ENCODE peak calls at places on chromosomes 7 and 10, in ten cellular contexts. W, U, E, H, M, G, A, T, K and D are unnamed samples.

GRCh38 chr7:69078997-69079769 is 519.1 kb upstream of the AUTS2 start:
- DNase-seq in W (no peak), U (no peak), E (no peak), H (no peak), M (no peak), G (no peak), A (no peak), T (no peak), K (no peak), D (peak)

GRCh38 chr7:152076324-152076821 is 50.9 kb downstream of the GALNT11 start:
- DNase-seq in W (no peak), U (no peak), E (peak), H (no peak), M (peak), G (no peak), A (peak), T (peak), K (no peak), D (peak)

GRCh38 chr10:112792487-112793196 is 157.4 kb upstream of the TCF7L2 start:
- DNase-seq in W (no peak), U (peak), E (no peak), H (peak), M (no peak), G (no peak), A (no peak), T (peak), K (peak), D (peak)

GRCh38 chr7:95427123-95427522 is 7.7 kb downstream of the PON2 start:
- DNase-seq in W (no peak), U (no peak), E (no peak), H (no peak), M (no peak), G (no peak), A (no peak), T (no peak), K (no peak), D (no peak)

GRCh38 chr10:123772645-123773508 is 106.7 kb downstream of the GPR26 start:
- DNase-seq in W (no peak), U (no peak), E (peak), H (no peak), M (no peak), G (no peak), A (no peak), T (no peak), K (no peak), D (no peak)

GRCh38 chr10:37865957-37866671 is 8.7 kb upstream of the ZNF248 start:
- DNase-seq in W (no peak), U (no peak), E (no peak), H (no peak), M (no peak), G (no peak), A (no peak), T (no peak), K (no peak), D (peak)

GRCh38 chr10:88707429-88708110 is 1.5 kb downstream of the LIPK start:
- DNase-seq in W (no peak), U (no peak), E (peak), H (peak), M (peak), G (no peak), A (no peak), T (peak), K (no peak), D (no peak)

GRCh38 chr10:33065111-33065510 is 107.1 kb upstream of the ITGB1 start:
- DNase-seq in W (no peak), U (no peak), E (no peak), H (no peak), M (no peak), G (no peak), A (no peak), T (no peak), K (no peak), D (no peak)

GRCh38 chr7:112202819-112203218 is 3.4 kb downstream of the DOCK4 start:
- DNase-seq in W (no peak), U (no peak), E (no peak), H (no peak), M (no peak), G (peak), A (peak), T (no peak), K (no peak), D (no peak)

GRCh38 chr7:69889338-69890080 is 291.2 kb downstream of the AUTS2 start:
- DNase-seq in W (no peak), U (no peak), E (no peak), H (no peak), M (no peak), G (no peak), A (no peak), T (peak), K (no peak), D (no peak)

GRCh38 chr10:3858051-3858845 is 73.2 kb upstream of the KLF6 start:
- DNase-seq in W (no peak), U (no peak), E (no peak), H (no peak), M (no peak), G (no peak), A (no peak), T (no peak), K (no peak), D (no peak)

GRCh38 chr7:75979361-75980125 is 14.9 kb downstream of the TMEM120A start:
- DNase-seq in W (no peak), U (no peak), E (no peak), H (no peak), M (no peak), G (no peak), A (no peak), T (no peak), K (no peak), D (no peak)

GRCh38 chr10:9209105-9209798 is 1154.8 kb downstream of the GATA3 start:
- DNase-seq in W (peak), U (no peak), E (peak), H (no peak), M (no peak), G (peak), A (no peak), T (peak), K (peak), D (no peak)

GRCh38 chr10:75197906-75198305 is 12.7 kb upstream of the VDAC2 start:
- DNase-seq in W (no peak), U (no peak), E (no peak), H (no peak), M (no peak), G (no peak), A (no peak), T (no peak), K (no peak), D (no peak)

GRCh38 chr7:24793982-24794648 is 36.9 kb upstream of the GSDME start:
- DNase-seq in W (no peak), U (no peak), E (no peak), H (no peak), M (no peak), G (no peak), A (no peak), T (no peak), K (no peak), D (no peak)

GRCh38 chr10:96524745-96525144 is 11.0 kb upstream of the TLL2 start:
- DNase-seq in W (no peak), U (no peak), E (no peak), H (no peak), M (no peak), G (no peak), A (no peak), T (peak), K (no peak), D (no peak)

GRCh38 chr10:98269435-98269912 is 1.5 kb upstream of the LOXL4 start:
- DNase-seq in W (no peak), U (peak), E (no peak), H (peak), M (peak), G (no peak), A (peak), T (no peak), K (peak), D (peak)

GRCh38 chr10:79386637-79387465 is 39.6 kb downstream of the PPIF start:
- DNase-seq in W (no peak), U (peak), E (no peak), H (no peak), M (no peak), G (no peak), A (no peak), T (no peak), K (peak), D (no peak)

GRCh38 chr7:18570890-18571478 is 75.4 kb downstream of the HDAC9 start:
- DNase-seq in W (no peak), U (no peak), E (no peak), H (no peak), M (no peak), G (peak), A (peak), T (peak), K (no peak), D (peak)

GRCh38 chr7:29924684-29925083 is 64.9 kb downstream of the SCRN1 start:
- DNase-seq in W (no peak), U (peak), E (no peak), H (no peak), M (no peak), G (no peak), A (no peak), T (no peak), K (no peak), D (no peak)

GRCh38 chr7:14021069-14021468 is 31.6 kb upstream of the ETV1 start:
- DNase-seq in W (no peak), U (no peak), E (no peak), H (no peak), M (peak), G (no peak), A (no peak), T (peak), K (no peak), D (no peak)

GRCh38 chr7:76260171-76260703 is 42.2 kb upstream of the HSPB1 start:
- DNase-seq in W (peak), U (no peak), E (peak), H (no peak), M (no peak), G (no peak), A (no peak), T (peak), K (no peak), D (no peak)

GRCh38 chr7:151690597-151690996 is 170.9 kb upstream of the RHEB start:
- DNase-seq in W (no peak), U (no peak), E (no peak), H (no peak), M (peak), G (no peak), A (no peak), T (no peak), K (no peak), D (no peak)

GRCh38 chr10:73953665-73954064 is 42.7 kb downstream of the PLAU start:
- DNase-seq in W (no peak), U (no peak), E (no peak), H (no peak), M (no peak), G (no peak), A (no peak), T (no peak), K (no peak), D (no peak)

GRCh38 chr10:7512487-7512886 is 101.7 kb upstream of the SFMBT2 start:
- DNase-seq in W (no peak), U (peak), E (no peak), H (no peak), M (no peak), G (no peak), A (no peak), T (peak), K (no peak), D (no peak)

GRCh38 chr10:69632516-69633199 is 2.6 kb downstream of the FAM241B start:
- DNase-seq in W (no peak), U (peak), E (no peak), H (no peak), M (no peak), G (no peak), A (no peak), T (no peak), K (no peak), D (no peak)

GRCh38 chr7:148142660-148143248 is 447.8 kb upstream of the C7orf33 start:
- DNase-seq in W (no peak), U (no peak), E (peak), H (no peak), M (no peak), G (peak), A (peak), T (peak), K (no peak), D (no peak)

GRCh38 chr7:133748443-133749407 is 378.4 kb upstream of the LRGUK start:
- DNase-seq in W (no peak), U (no peak), E (no peak), H (no peak), M (no peak), G (no peak), A (no peak), T (no peak), K (no peak), D (no peak)

GRCh38 chr7:101575168-101575567 is 53.9 kb downstream of the MYL10 start:
- DNase-seq in W (no peak), U (no peak), E (no peak), H (no peak), M (no peak), G (peak), A (no peak), T (no peak), K (no peak), D (no peak)

GRCh38 chr7:122082670-122083069 is 61.4 kb downstream of the AASS start:
- DNase-seq in W (no peak), U (no peak), E (no peak), H (no peak), M (no peak), G (no peak), A (no peak), T (no peak), K (no peak), D (no peak)

GRCh38 chr7:22389892-22390291 is 32.9 kb upstream of the RAPGEF5 start:
- DNase-seq in W (no peak), U (no peak), E (no peak), H (no peak), M (no peak), G (no peak), A (no peak), T (no peak), K (no peak), D (no peak)

GRCh38 chr10:43461950-43462349 is 25.0 kb downstream of the ZNF487 start:
- DNase-seq in W (no peak), U (no peak), E (peak), H (no peak), M (peak), G (peak), A (peak), T (peak), K (no peak), D (no peak)

GRCh38 chr7:17633099-17633498 is 307.2 kb downstream of the SNX13 start:
- DNase-seq in W (no peak), U (no peak), E (no peak), H (no peak), M (peak), G (no peak), A (no peak), T (no peak), K (no peak), D (no peak)

GRCh38 chr10:72088879-72089585 is 681 bp upstream of the SPOCK2 start:
- DNase-seq in W (peak), U (no peak), E (no peak), H (no peak), M (no peak), G (peak), A (peak), T (peak), K (peak), D (no peak)

GRCh38 chr10:88991161-88991899 is 732 bp downstream of the FAS start:
- DNase-seq in W (peak), U (no peak), E (peak), H (no peak), M (peak), G (no peak), A (no peak), T (peak), K (peak), D (peak)

GRCh38 chr7:34552502-34552901 is 105.5 kb upstream of the NPSR1 start:
- DNase-seq in W (no peak), U (no peak), E (no peak), H (no peak), M (no peak), G (no peak), A (no peak), T (no peak), K (no peak), D (no peak)

GRCh38 chr7:158270856-158271413 is 316.7 kb downstream of the PTPRN2 start:
- DNase-seq in W (no peak), U (peak), E (no peak), H (no peak), M (no peak), G (no peak), A (no peak), T (peak), K (no peak), D (no peak)

GRCh38 chr10:123995461-123996131 is 97.8 kb downstream of the CHST15 start:
- DNase-seq in W (no peak), U (peak), E (no peak), H (peak), M (peak), G (no peak), A (no peak), T (no peak), K (peak), D (peak)